ENCODE peak calls at places on chromosome 18, in ten cellular contexts. O is EL; V is HS-5; Y is ovary; P is NCI-H1694; Z is activated CD4-positive, alpha-beta T cell treated with anti-CD3 and anti-CD28 coated beads for 48 hours; K is NCI-H510A; M is SW 1271; B is mucosa of descending colon; A is stimulated activated CD4-positive, alpha-beta T cell treated with anti-CD3 and anti-CD28 coated beads, Interleukin-1b, Interleukin-23, amount 100 ng/mL, for 4 hours. G is an unnamed sample.

GRCh38 chr18:41933778-41934177 is 21.3 kb upstream of the PIK3C3 start:
- DNase-seq in O (no peak), Z (no peak), K (no peak), A (no peak), V (no peak), M (no peak), B (no peak), Y (no peak), P (no peak), G (no peak)

GRCh38 chr18:5068856-5069255 is 128.2 kb downstream of the AKAIN1 start:
- DNase-seq in Y (no peak), M (no peak), B (no peak), O (no peak), P (no peak), A (no peak), Z (no peak), V (no peak), K (no peak), G (no peak)

GRCh38 chr18:36017232-36017631 is 44.8 kb downstream of the RMP24 start:
- DNase-seq in Z (no peak), K (no peak), V (no peak), Y (no peak), A (no peak), M (no peak), B (no peak), P (no peak), O (no peak), G (no peak)

GRCh38 chr18:26621161-26622026 is 73.0 kb upstream of the KCTD1 start:
- DNase-seq in M (no peak), Z (peak; percentile 46), P (no peak), B (peak; percentile 65), V (no peak), O (peak; percentile 26), A (no peak), K (no peak), Y (no peak), G (no peak)

GRCh38 chr18:9506046-9506792 is 30.9 kb downstream of the RALBP1 start:
- DNase-seq in Z (no peak), P (no peak), M (peak; percentile 30), Y (no peak), O (no peak), B (no peak), A (no peak), K (peak; percentile 20), V (no peak), G (no peak)

GRCh38 chr18:12246849-12247808 is 7.0 kb upstream of the CIDEA start:
- DNase-seq in O (no peak), V (no peak), A (no peak), P (no peak), M (no peak), Z (peak; percentile 35), Y (no peak), B (no peak), K (no peak), G (no peak)

GRCh38 chr18:31633416-31634330 is 42.0 kb downstream of the TTR start:
- DNase-seq in Y (no peak), Z (no peak), O (no peak), B (no peak), A (no peak), M (no peak), V (no peak), K (no peak), P (no peak), G (no peak)

GRCh38 chr18:21303913-21304312 is 61.9 kb downstream of the GREB1L start:
- DNase-seq in A (no peak), P (no peak), K (no peak), Y (no peak), B (no peak), Z (no peak), M (peak; percentile 20), V (no peak), O (peak; percentile 55), G (no peak)

GRCh38 chr18:80175451-80176235 is 66.6 kb downstream of the ADNP2 start:
- DNase-seq in B (no peak), K (no peak), A (no peak), V (no peak), Y (no peak), Z (peak; percentile 29), O (no peak), M (no peak), P (no peak), G (no peak)

GRCh38 chr18:35267809-35268208 is 22.2 kb downstream of the ZSCAN30 start:
- DNase-seq in V (no peak), O (no peak), Y (peak; percentile 57), K (peak; percentile 24), M (no peak), A (peak; percentile 2), P (no peak), Z (peak; percentile 11), B (peak; percentile 73), G (no peak)

GRCh38 chr18:21914739-21915319 is 174.2 kb downstream of the MIB1 start:
- DNase-seq in O (peak; percentile 64), V (peak; percentile 18), A (no peak), Z (no peak), P (peak; percentile 1), K (no peak), B (no peak), Y (no peak), M (peak; percentile 57), G (peak; percentile 18)

GRCh38 chr18:31657823-31658669 is 26.3 kb downstream of the B4GALT6 start:
- DNase-seq in O (no peak), M (no peak), Y (no peak), P (no peak), K (peak; percentile 55), A (peak; percentile 21), V (no peak), Z (peak; percentile 60), B (no peak), G (no peak)

GRCh38 chr18:10926565-10927194 is 222.7 kb downstream of the PIEZO2 start:
- DNase-seq in Y (peak; percentile 31), K (no peak), O (peak; percentile 82), A (no peak), M (no peak), P (no peak), V (peak; percentile 43), Z (no peak), B (no peak), G (no peak)

GRCh38 chr18:3447035-3447894 is 2.7 kb upstream of the TGIF1 start:
- DNase-seq in O (peak; percentile 68), B (peak; percentile 74), A (no peak), K (no peak), V (no peak), M (peak; percentile 65), P (no peak), Y (peak; percentile 76), Z (peak; percentile 59), G (no peak)

GRCh38 chr18:58805482-58806187 is 59.0 kb upstream of the ZNF532 start:
- DNase-seq in A (no peak), Y (no peak), V (no peak), P (no peak), O (no peak), Z (no peak), K (no peak), M (no peak), B (no peak), G (no peak)

GRCh38 chr18:29496276-29496675 is 1319.3 kb upstream of the CDH2 start:
- DNase-seq in M (no peak), K (no peak), Z (no peak), V (no peak), O (no peak), Y (no peak), B (no peak), A (no peak), P (no peak), G (no peak)

GRCh38 chr18:10860937-10861336 is 288.4 kb downstream of the PIEZO2 start:
- DNase-seq in A (no peak), K (no peak), O (no peak), B (no peak), V (no peak), Y (peak; percentile 32), Z (no peak), M (no peak), P (no peak), G (peak; percentile 49)

GRCh38 chr18:41938445-41938844 is 16.6 kb upstream of the PIK3C3 start:
- DNase-seq in M (peak; percentile 51), V (peak; percentile 49), O (peak; percentile 94), B (no peak), K (no peak), A (no peak), Y (no peak), P (no peak), Z (no peak), G (peak; percentile 86)

GRCh38 chr18:59005266-59005665 is 134.4 kb upstream of the SEC11C start:
- DNase-seq in M (peak; percentile 82), Z (no peak), P (no peak), V (no peak), K (no peak), O (peak; percentile 84), B (no peak), A (no peak), Y (no peak), G (no peak)

GRCh38 chr18:48131042-48131441 is 200.6 kb upstream of the SMAD2 start:
- DNase-seq in K (no peak), O (no peak), B (no peak), P (no peak), M (no peak), A (no peak), Z (no peak), V (no peak), Y (no peak), G (no peak)

GRCh38 chr18:61882296-61883004 is 10.4 kb downstream of the RNF152 start:
- DNase-seq in P (no peak), Z (no peak), K (no peak), Y (no peak), B (no peak), O (peak; percentile 85), V (no peak), A (no peak), M (no peak), G (no peak)

GRCh38 chr18:64103979-64104378 is 44.9 kb downstream of the LINC00305 start:
- DNase-seq in V (no peak), B (no peak), O (no peak), A (no peak), Z (no peak), K (no peak), P (no peak), Y (no peak), M (no peak), G (no peak)

G was measured in AG04450.